ENCODE peak calls at places on chromosome 1, in seven cellular contexts. One of them, this sample, is unnamed.

GRCh38 chr1:212557739-212558664 is 50.6 kb upstream of the ATF3 start:
- DNase-seq in fibroblast of the aortic adventitia: peak; percentile 33
- DNase-seq in esophagus squamous epithelium: no peak
- DNase-seq in brain microvascular endothelial cell: no peak
- DNase-seq in mammary epithelial cell: peak; percentile 25
- DNase-seq in fibroblast of mammary gland: peak; percentile 28
- DNase-seq in endothelial cell of umbilical vein: peak; percentile 19
- DNase-seq in this sample: peak; percentile 53

GRCh38 chr1:34794001-34794789 is 1.4 kb downstream of the GJA4 start:
- DNase-seq in fibroblast of the aortic adventitia: no peak
- DNase-seq in esophagus squamous epithelium: no peak
- DNase-seq in brain microvascular endothelial cell: no peak
- DNase-seq in mammary epithelial cell: no peak
- DNase-seq in fibroblast of mammary gland: no peak
- DNase-seq in endothelial cell of umbilical vein: peak; percentile 19
- DNase-seq in this sample: peak; percentile 64

GRCh38 chr1:84089470-84090261 is 54.4 kb upstream of the PRKACB start:
- DNase-seq in fibroblast of the aortic adventitia: peak; percentile 42
- DNase-seq in esophagus squamous epithelium: no peak
- DNase-seq in brain microvascular endothelial cell: peak; percentile 63
- DNase-seq in mammary epithelial cell: peak; percentile 88
- DNase-seq in fibroblast of mammary gland: peak; percentile 65
- DNase-seq in endothelial cell of umbilical vein: peak; percentile 31
- DNase-seq in this sample: peak; percentile 94

GRCh38 chr1:74895411-74895810 is 162.5 kb downstream of the TYW3 start:
- DNase-seq in fibroblast of the aortic adventitia: no peak
- DNase-seq in esophagus squamous epithelium: no peak
- DNase-seq in brain microvascular endothelial cell: no peak
- DNase-seq in mammary epithelial cell: no peak
- DNase-seq in fibroblast of mammary gland: no peak
- DNase-seq in endothelial cell of umbilical vein: no peak
- DNase-seq in this sample: no peak

GRCh38 chr1:71135571-71135970 is 54.7 kb upstream of the ZRANB2 start:
- DNase-seq in fibroblast of the aortic adventitia: peak; percentile 10
- DNase-seq in esophagus squamous epithelium: no peak
- DNase-seq in brain microvascular endothelial cell: no peak
- DNase-seq in mammary epithelial cell: no peak
- DNase-seq in fibroblast of mammary gland: peak; percentile 59
- DNase-seq in endothelial cell of umbilical vein: no peak
- DNase-seq in this sample: no peak

GRCh38 chr1:173554089-173554488 is 48.8 kb downstream of the SLC9C2 start:
- DNase-seq in fibroblast of the aortic adventitia: no peak
- DNase-seq in esophagus squamous epithelium: no peak
- DNase-seq in brain microvascular endothelial cell: no peak
- DNase-seq in mammary epithelial cell: peak; percentile 10
- DNase-seq in fibroblast of mammary gland: no peak
- DNase-seq in endothelial cell of umbilical vein: no peak
- DNase-seq in this sample: no peak

GRCh38 chr1:153957744-153958110 is 685 bp downstream of the CRTC2 start:
- DNase-seq in fibroblast of the aortic adventitia: no peak
- DNase-seq in esophagus squamous epithelium: no peak
- DNase-seq in brain microvascular endothelial cell: no peak
- DNase-seq in mammary epithelial cell: peak; percentile 40
- DNase-seq in fibroblast of mammary gland: no peak
- DNase-seq in endothelial cell of umbilical vein: peak; percentile 31
- DNase-seq in this sample: no peak

GRCh38 chr1:204806943-204807624 is 63.6 kb upstream of the NFASC start:
- DNase-seq in fibroblast of the aortic adventitia: peak; percentile 77
- DNase-seq in esophagus squamous epithelium: peak; percentile 24
- DNase-seq in brain microvascular endothelial cell: peak; percentile 59
- DNase-seq in mammary epithelial cell: peak; percentile 63
- DNase-seq in fibroblast of mammary gland: peak; percentile 70
- DNase-seq in endothelial cell of umbilical vein: peak; percentile 81
- DNase-seq in this sample: peak; percentile 80

GRCh38 chr1:196608401-196609113 is at the start of gene KCNT2:
- DNase-seq in fibroblast of the aortic adventitia: peak; percentile 61
- DNase-seq in esophagus squamous epithelium: no peak
- DNase-seq in brain microvascular endothelial cell: peak; percentile 50
- DNase-seq in mammary epithelial cell: no peak
- DNase-seq in fibroblast of mammary gland: peak; percentile 34
- DNase-seq in endothelial cell of umbilical vein: peak; percentile 86
- DNase-seq in this sample: peak; percentile 35

GRCh38 chr1:47688631-47689296 is 250.9 kb downstream of the FOXD2 start:
- DNase-seq in fibroblast of the aortic adventitia: no peak
- DNase-seq in esophagus squamous epithelium: no peak
- DNase-seq in brain microvascular endothelial cell: no peak
- DNase-seq in mammary epithelial cell: no peak
- DNase-seq in fibroblast of mammary gland: no peak
- DNase-seq in endothelial cell of umbilical vein: no peak
- DNase-seq in this sample: no peak

GRCh38 chr1:66371233-66372005 is 162.5 kb upstream of the SGIP1 start:
- DNase-seq in fibroblast of the aortic adventitia: peak; percentile 85
- DNase-seq in esophagus squamous epithelium: no peak
- DNase-seq in brain microvascular endothelial cell: peak; percentile 89
- DNase-seq in mammary epithelial cell: no peak
- DNase-seq in fibroblast of mammary gland: peak; percentile 68
- DNase-seq in endothelial cell of umbilical vein: peak; percentile 98
- DNase-seq in this sample: peak; percentile 38

GRCh38 chr1:153526132-153526543 is 9.7 kb downstream of the S100A6 start:
- DNase-seq in fibroblast of the aortic adventitia: no peak
- DNase-seq in esophagus squamous epithelium: no peak
- DNase-seq in brain microvascular endothelial cell: no peak
- DNase-seq in mammary epithelial cell: peak; percentile 89
- DNase-seq in fibroblast of mammary gland: no peak
- DNase-seq in endothelial cell of umbilical vein: no peak
- DNase-seq in this sample: peak; percentile 93

GRCh38 chr1:112701227-112702066 is 5.5 kb downstream of the RHOC start:
- DNase-seq in fibroblast of the aortic adventitia: no peak
- DNase-seq in esophagus squamous epithelium: no peak
- DNase-seq in brain microvascular endothelial cell: no peak
- DNase-seq in mammary epithelial cell: no peak
- DNase-seq in fibroblast of mammary gland: no peak
- DNase-seq in endothelial cell of umbilical vein: no peak
- DNase-seq in this sample: no peak

GRCh38 chr1:38476784-38477175 is 382.8 kb downstream of the RRAGC start:
- DNase-seq in fibroblast of the aortic adventitia: no peak
- DNase-seq in esophagus squamous epithelium: no peak
- DNase-seq in brain microvascular endothelial cell: no peak
- DNase-seq in mammary epithelial cell: no peak
- DNase-seq in fibroblast of mammary gland: no peak
- DNase-seq in endothelial cell of umbilical vein: no peak
- DNase-seq in this sample: no peak
- H3K4me3 ChIP-seq in fibroblast of the aortic adventitia: no peak overlapping the region
- H3K4me3 ChIP-seq in esophagus squamous epithelium: peak overlapping the region; percentile 40
- H3K4me3 ChIP-seq in brain microvascular endothelial cell: no peak overlapping the region
- H3K4me3 ChIP-seq in mammary epithelial cell: no peak overlapping the region
- H3K4me3 ChIP-seq in fibroblast of mammary gland: no peak overlapping the region
- H3K4me3 ChIP-seq in endothelial cell of umbilical vein: no peak overlapping the region
- H3K4me3 ChIP-seq in this sample: no peak overlapping the region

DNA sequence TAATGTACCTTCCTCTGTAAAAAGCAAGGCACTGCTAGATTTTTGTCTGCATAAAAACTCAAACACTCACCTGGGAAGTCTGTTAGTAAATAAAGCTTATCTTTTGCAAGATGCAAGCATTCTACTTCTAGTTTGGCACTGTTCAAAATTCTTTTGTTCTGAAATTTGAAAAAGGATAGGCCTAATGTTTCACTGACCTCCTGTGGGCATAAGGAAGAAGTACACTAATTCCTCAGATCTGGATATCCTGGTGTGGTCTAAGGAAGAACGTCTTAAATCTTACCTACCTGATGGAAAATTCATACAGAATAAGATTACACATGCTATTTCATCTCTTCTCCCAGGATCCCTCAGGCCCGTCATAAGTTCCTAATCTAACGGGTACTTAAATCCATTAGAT is 93.5 kb upstream of the CAMK1G start:
- DNase-seq in fibroblast of the aortic adventitia: peak; percentile 37
- DNase-seq in esophagus squamous epithelium: no peak
- DNase-seq in brain microvascular endothelial cell: no peak
- DNase-seq in mammary epithelial cell: peak; percentile 26
- DNase-seq in fibroblast of mammary gland: peak; percentile 32
- DNase-seq in endothelial cell of umbilical vein: no peak
- DNase-seq in this sample: peak; percentile 63
- TF ChIP-seq CTCF in fibroblast of the aortic adventitia: peak; percentile 46
- TF ChIP-seq CTCF in esophagus squamous epithelium: peak; percentile 22
- TF ChIP-seq CTCF in brain microvascular endothelial cell: peak; percentile 41
- TF ChIP-seq CTCF in mammary epithelial cell: peak; percentile 77
- TF ChIP-seq CTCF in fibroblast of mammary gland: peak; percentile 49
- TF ChIP-seq CTCF in endothelial cell of umbilical vein: no peak
- TF ChIP-seq CTCF in this sample: peak; percentile 71

GRCh38 chr1:32363713-32364112 is 1.4 kb downstream of the TSSK3 start:
- DNase-seq in fibroblast of the aortic adventitia: no peak
- DNase-seq in esophagus squamous epithelium: no peak
- DNase-seq in brain microvascular endothelial cell: no peak
- DNase-seq in mammary epithelial cell: no peak
- DNase-seq in fibroblast of mammary gland: no peak
- DNase-seq in endothelial cell of umbilical vein: no peak
- DNase-seq in this sample: no peak

GRCh38 chr1:32358435-32358834 is 3.9 kb downstream of the FAM229A start:
- DNase-seq in fibroblast of the aortic adventitia: no peak
- DNase-seq in esophagus squamous epithelium: no peak
- DNase-seq in brain microvascular endothelial cell: no peak
- DNase-seq in mammary epithelial cell: no peak
- DNase-seq in fibroblast of mammary gland: no peak
- DNase-seq in endothelial cell of umbilical vein: no peak
- DNase-seq in this sample: no peak

GRCh38 chr1:32361674-32362473 is 411 bp downstream of the FAM229A start:
- DNase-seq in fibroblast of the aortic adventitia: peak; percentile 25
- DNase-seq in esophagus squamous epithelium: no peak
- DNase-seq in brain microvascular endothelial cell: peak; percentile 20
- DNase-seq in mammary epithelial cell: no peak
- DNase-seq in fibroblast of mammary gland: peak; percentile 34
- DNase-seq in endothelial cell of umbilical vein: peak; percentile 41
- DNase-seq in this sample: peak; percentile 37

GRCh38 chr1:32362474-32363313 is at the start of the genes FAM229A and TSSK3:
- DNase-seq in fibroblast of the aortic adventitia: no peak
- DNase-seq in esophagus squamous epithelium: no peak
- DNase-seq in brain microvascular endothelial cell: no peak
- DNase-seq in mammary epithelial cell: no peak
- DNase-seq in fibroblast of mammary gland: no peak
- DNase-seq in endothelial cell of umbilical vein: no peak
- DNase-seq in this sample: no peak

GRCh38 chr1:32361308-32361673 is 994 bp downstream of the FAM229A start:
- DNase-seq in fibroblast of the aortic adventitia: no peak
- DNase-seq in esophagus squamous epithelium: no peak
- DNase-seq in brain microvascular endothelial cell: no peak
- DNase-seq in mammary epithelial cell: no peak
- DNase-seq in fibroblast of mammary gland: no peak
- DNase-seq in endothelial cell of umbilical vein: no peak
- DNase-seq in this sample: no peak
- H3K4me3 ChIP-seq in fibroblast of the aortic adventitia: no peak overlapping the region
- H3K4me3 ChIP-seq in esophagus squamous epithelium: peak overlapping the region; percentile 53
- H3K4me3 ChIP-seq in brain microvascular endothelial cell: no peak overlapping the region
- H3K4me3 ChIP-seq in mammary epithelial cell: no peak overlapping the region
- H3K4me3 ChIP-seq in fibroblast of mammary gland: no peak overlapping the region
- H3K4me3 ChIP-seq in endothelial cell of umbilical vein: no peak overlapping the region
- H3K4me3 ChIP-seq in this sample: no peak overlapping the region

GRCh38 chr1:27430903-27431653 is 38.7 kb downstream of the GPR3 start:
- DNase-seq in fibroblast of the aortic adventitia: peak; percentile 49
- DNase-seq in esophagus squamous epithelium: no peak
- DNase-seq in brain microvascular endothelial cell: peak; percentile 6
- DNase-seq in mammary epithelial cell: no peak
- DNase-seq in fibroblast of mammary gland: peak; percentile 31
- DNase-seq in endothelial cell of umbilical vein: peak; percentile 77
- DNase-seq in this sample: no peak
- TF ChIP-seq CTCF in fibroblast of the aortic adventitia: peak; percentile 9
- TF ChIP-seq CTCF in esophagus squamous epithelium: no peak
- TF ChIP-seq CTCF in brain microvascular endothelial cell: no peak
- TF ChIP-seq CTCF in mammary epithelial cell: no peak
- TF ChIP-seq CTCF in fibroblast of mammary gland: no peak
- TF ChIP-seq CTCF in endothelial cell of umbilical vein: no peak
- TF ChIP-seq CTCF in this sample: no peak

GRCh38 chr1:218374401-218374848 is 29.3 kb downstream of the TGFB2 start:
- DNase-seq in fibroblast of the aortic adventitia: no peak
- DNase-seq in esophagus squamous epithelium: no peak
- DNase-seq in brain microvascular endothelial cell: no peak
- DNase-seq in mammary epithelial cell: no peak
- DNase-seq in fibroblast of mammary gland: no peak
- DNase-seq in endothelial cell of umbilical vein: no peak
- DNase-seq in this sample: no peak

GRCh38 chr1:218369688-218370511 is 24.8 kb downstream of the TGFB2 start:
- DNase-seq in fibroblast of the aortic adventitia: peak; percentile 91
- DNase-seq in esophagus squamous epithelium: no peak
- DNase-seq in brain microvascular endothelial cell: peak; percentile 63
- DNase-seq in mammary epithelial cell: peak; percentile 74
- DNase-seq in fibroblast of mammary gland: peak; percentile 61
- DNase-seq in endothelial cell of umbilical vein: no peak
- DNase-seq in this sample: peak; percentile 43

GRCh38 chr1:218368686-218369085 is 23.6 kb downstream of the TGFB2 start:
- DNase-seq in fibroblast of the aortic adventitia: no peak
- DNase-seq in esophagus squamous epithelium: no peak
- DNase-seq in brain microvascular endothelial cell: no peak
- DNase-seq in mammary epithelial cell: no peak
- DNase-seq in fibroblast of mammary gland: no peak
- DNase-seq in endothelial cell of umbilical vein: no peak
- DNase-seq in this sample: no peak

GRCh38 chr1:218374972-218375371 is 29.8 kb downstream of the TGFB2 start:
- DNase-seq in fibroblast of the aortic adventitia: peak; percentile 44
- DNase-seq in esophagus squamous epithelium: no peak
- DNase-seq in brain microvascular endothelial cell: peak; percentile 88
- DNase-seq in mammary epithelial cell: peak; percentile 33
- DNase-seq in fibroblast of mammary gland: peak; percentile 49
- DNase-seq in endothelial cell of umbilical vein: peak; percentile 96
- DNase-seq in this sample: peak; percentile 64

DNA sequence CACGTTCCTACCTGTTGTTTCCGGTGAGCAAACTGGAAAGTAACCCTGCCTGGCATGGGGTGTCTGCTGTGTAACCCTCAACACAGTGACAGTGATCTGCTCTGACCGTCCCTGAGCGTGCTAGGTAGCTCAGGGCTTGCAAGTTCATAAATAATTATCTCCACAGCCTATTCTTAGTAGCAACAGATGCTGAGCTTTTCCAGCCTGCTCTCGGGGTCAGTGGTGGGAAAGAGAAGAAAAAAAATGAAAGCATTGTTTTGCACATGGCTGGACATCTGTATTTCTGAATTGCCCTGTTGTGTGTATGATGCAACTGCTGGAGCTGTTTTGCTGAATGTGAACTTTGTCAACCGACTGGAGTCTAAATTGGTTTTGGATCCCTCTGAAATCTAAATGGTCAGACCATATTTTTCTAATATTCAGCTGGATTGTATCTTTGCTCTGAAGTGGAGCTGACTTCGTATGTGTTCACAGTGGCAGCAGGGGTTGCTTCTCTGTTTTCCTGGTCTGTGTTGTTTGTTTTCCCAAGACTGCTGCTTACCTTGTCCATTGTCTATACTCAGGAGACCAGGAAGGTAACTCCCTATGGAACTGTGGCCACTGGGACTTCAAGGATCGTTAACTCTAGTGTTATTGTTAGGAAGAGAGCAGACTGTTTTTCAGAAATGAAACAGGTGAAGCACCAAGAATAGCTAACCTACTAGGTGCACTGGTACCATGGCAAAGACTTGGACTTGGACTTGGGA is 27.0 kb downstream of the TGFB2 start:
- DNase-seq in fibroblast of the aortic adventitia: peak; percentile 86
- DNase-seq in esophagus squamous epithelium: no peak
- DNase-seq in brain microvascular endothelial cell: no peak
- DNase-seq in mammary epithelial cell: no peak
- DNase-seq in fibroblast of mammary gland: peak; percentile 75
- DNase-seq in endothelial cell of umbilical vein: peak; percentile 75
- DNase-seq in this sample: no peak
- H3K4me3 ChIP-seq in fibroblast of the aortic adventitia: no peak overlapping the region
- H3K4me3 ChIP-seq in esophagus squamous epithelium: no peak overlapping the region
- H3K4me3 ChIP-seq in brain microvascular endothelial cell: no peak overlapping the region
- H3K4me3 ChIP-seq in mammary epithelial cell: no peak overlapping the region
- H3K4me3 ChIP-seq in fibroblast of mammary gland: no peak overlapping the region
- H3K4me3 ChIP-seq in endothelial cell of umbilical vein: no peak overlapping the region
- H3K4me3 ChIP-seq in this sample: no peak overlapping the region

This sample was measured in epithelial cell of esophagus.